ENCODE peak calls at places on chromosomes 16 and 17, in four cellular contexts. M is CD8-positive, alpha-beta memory T cell; U is A172; E is left ventricle myocardium inferior. D is an unnamed sample.
A peak's percentile ranks its signal among the peaks of the same experiment; 100 is the strongest.

GRCh38 chr16:14401839-14402115 is 228.3 kb downstream of the PARN start:
- DNase-seq in M (no peak), U (no peak), E (no peak), D (no peak)

GRCh38 chr17:78019367-78019975 is 61.0 kb downstream of the TNRC6C start:
- DNase-seq in M (no peak), U (peak; percentile 35), E (no peak), D (no peak)

GRCh38 chr17:83073389-83074063 is 5.9 kb upstream of the METRNL start:
- DNase-seq in M (no peak), U (peak; percentile 91), E (peak; percentile 52), D (peak; percentile 91)

GRCh38 chr16:70577256-70577698 is 53.7 kb downstream of the SF3B3 start:
- DNase-seq in M (no peak), U (peak; percentile 91), E (no peak), D (peak; percentile 66)

GRCh38 chr16:23836404-23837291 is 865 bp downstream of the PRKCB start:
- DNase-seq in M (peak; percentile 46), U (no peak), E (peak; percentile 19), D (no peak)

GRCh38 chr17:70622382-70623260 is 453.3 kb downstream of the KCNJ2 start:
- DNase-seq in M (no peak), U (peak; percentile 53), E (peak; percentile 38), D (no peak)

GRCh38 chr16:46897471-46897870 is 13.3 kb downstream of the GPT2 start:
- DNase-seq in M (no peak), U (no peak), E (no peak), D (no peak)

GRCh38 chr16:74862743-74863244 is 88.2 kb upstream of the FA2H start:
- DNase-seq in M (no peak), U (peak; percentile 54), E (no peak), D (no peak)

GRCh38 chr16:57924514-57924913 is 46.4 kb downstream of the CNGB1 start:
- DNase-seq in M (no peak), U (no peak), E (no peak), D (no peak)

GRCh38 chr17:56351675-56352074 is 198.4 kb downstream of the ANKFN1 start:
- DNase-seq in M (no peak), U (no peak), E (no peak), D (no peak)

GRCh38 chr17:4771519-4772234 is at the start of gene TM4SF5:
- DNase-seq in M (no peak), U (peak; percentile 41), E (no peak), D (peak; percentile 61)

GRCh38 chr17:3256575-3256974 is 41.6 kb downstream of the OR3A1 start:
- DNase-seq in M (no peak), U (no peak), E (no peak), D (no peak)

GRCh38 chr17:65553009-65553645 is 8.3 kb downstream of the AXIN2 start:
- DNase-seq in M (no peak), U (peak; percentile 34), E (no peak), D (peak; percentile 51)